ENCODE peak calls at places on chromosomes 11 and 22, in nine cellular contexts. R, Z, E, F, X, U, G, L and C are unnamed samples.

GRCh38 chr22:20783300-20783673 is 9.4 kb downstream of the SERPIND1 start:
- DNase-seq in X (no peak), Z (no peak), E (no peak), U (no peak), G (no peak), L (no peak), R (no peak), F (no peak), C (no peak)

GRCh38 chr11:6637871-6638270 is 17.7 kb downstream of the DCHS1 start:
- DNase-seq in L (peak), U (no peak), G (no peak), Z (no peak), E (peak), R (no peak), F (no peak), X (no peak), C (peak)

GRCh38 chr11:61650781-61651571 is 29.2 kb upstream of the DAGLA start:
- DNase-seq in G (no peak), L (no peak), Z (no peak), R (no peak), F (no peak), X (no peak), E (no peak), U (no peak), C (no peak)

GRCh38 chr11:76634934-76635333 is 35.6 kb downstream of the LRRC32 start:
- DNase-seq in Z (no peak), G (no peak), X (no peak), U (no peak), R (no peak), L (no peak), F (no peak), E (no peak), C (no peak)

GRCh38 chr11:128772814-128773213 is 78.9 kb downstream of the FLI1 start:
- DNase-seq in F (peak), E (no peak), U (no peak), G (peak), Z (no peak), R (no peak), L (no peak), X (peak), C (no peak)

GRCh38 chr11:111733009-111733408 is 33.2 kb downstream of the PPP2R1B start:
- DNase-seq in U (peak), G (no peak), L (peak), E (peak), Z (no peak), X (no peak), F (no peak), R (no peak), C (peak)

GRCh38 chr22:46835288-46835687 is 72.8 kb downstream of the TBC1D22A start:
- DNase-seq in L (no peak), X (no peak), Z (no peak), G (no peak), R (no peak), E (no peak), F (no peak), U (no peak), C (no peak)

GRCh38 chr11:102360681-102361080 is 13.7 kb downstream of the BIRC2 start:
- DNase-seq in R (no peak), G (no peak), Z (no peak), U (no peak), F (no peak), X (no peak), L (no peak), E (no peak), C (no peak)

GRCh38 chr11:71178076-71178475 is 74.3 kb downstream of the SHANK2 start:
- DNase-seq in L (peak), G (no peak), U (peak), F (no peak), R (no peak), Z (no peak), X (no peak), E (no peak), C (peak)

GRCh38 chr11:58193403-58193802 is 4.5 kb downstream of the OR9Q2 start:
- DNase-seq in F (peak), G (no peak), L (no peak), U (no peak), X (no peak), R (no peak), Z (no peak), E (no peak), C (no peak)

GRCh38 chr11:68354181-68354872 is 41.9 kb downstream of the LRP5 start:
- DNase-seq in E (peak), U (peak), F (peak), R (peak), Z (peak), L (peak), G (no peak), X (no peak), C (peak)

GRCh38 chr11:68959465-68960298 is 21.1 kb downstream of the MRGPRD start:
- DNase-seq in F (no peak), X (no peak), R (no peak), U (no peak), Z (no peak), G (no peak), E (no peak), L (no peak), C (no peak)

GRCh38 chr22:43293661-43294392 is 49.3 kb downstream of the SCUBE1 start:
- DNase-seq in U (no peak), E (no peak), X (no peak), L (no peak), Z (no peak), F (peak), R (peak), G (no peak), C (no peak)

GRCh38 chr22:46673677-46674236 is 53.6 kb downstream of the GRAMD4 start:
- DNase-seq in Z (no peak), F (no peak), G (no peak), U (no peak), X (no peak), E (no peak), L (no peak), R (no peak), C (no peak)

GRCh38 chr22:44402196-44403111 is 89.7 kb upstream of the SHISAL1 start:
- DNase-seq in L (no peak), G (no peak), F (no peak), U (no peak), E (no peak), X (no peak), Z (no peak), R (no peak), C (no peak)

GRCh38 chr11:73194593-73194992 is 23.5 kb upstream of the P2RY2 start:
- DNase-seq in G (no peak), L (no peak), U (peak), Z (no peak), X (no peak), R (no peak), E (no peak), F (peak), C (peak)

GRCh38 chr11:65793625-65794400 is 7.0 kb downstream of the OVOL1 start:
- DNase-seq in U (no peak), R (no peak), F (peak), X (no peak), L (no peak), G (no peak), E (no peak), Z (no peak), C (no peak)

GRCh38 chr11:62139526-62140301 is 15.9 kb downstream of the INCENP start:
- DNase-seq in Z (no peak), L (no peak), R (no peak), X (no peak), E (no peak), F (no peak), G (no peak), U (no peak), C (no peak)

GRCh38 chr11:111438846-111439520 is 59.9 kb upstream of the POU2AF1 start:
- DNase-seq in X (no peak), R (no peak), G (no peak), Z (no peak), F (no peak), E (no peak), L (no peak), U (no peak), C (no peak)

GRCh38 chr22:45445031-45445710 is 31.7 kb downstream of the RIBC2 start:
- DNase-seq in G (no peak), Z (no peak), R (no peak), E (no peak), X (no peak), L (no peak), F (no peak), U (no peak), C (no peak)

GRCh38 chr22:31313366-31314147 is 21.3 kb upstream of the PIK3IP1 start:
- DNase-seq in L (peak), U (peak), X (peak), G (peak), R (peak), Z (peak), F (peak), E (peak), C (peak)

GRCh38 chr11:19918302-19919049 is 205.8 kb downstream of the NAV2 start:
- DNase-seq in L (no peak), X (no peak), Z (no peak), U (no peak), E (no peak), F (no peak), R (no peak), G (no peak), C (no peak)

GRCh38 chr11:65311197-65311631 is 3.5 kb upstream of the CDC42EP2 start:
- DNase-seq in X (no peak), F (peak), R (no peak), Z (no peak), E (peak), G (no peak), U (peak), L (no peak), C (peak)

GRCh38 chr11:115751244-115751643 is 247.0 kb upstream of the CADM1 start:
- DNase-seq in Z (no peak), X (no peak), R (no peak), F (no peak), G (no peak), U (no peak), L (no peak), E (no peak), C (no peak)

GRCh38 chr22:46588279-46589140 is 31.7 kb upstream of the GRAMD4 start:
- DNase-seq in X (no peak), E (no peak), F (no peak), R (no peak), Z (no peak), L (no peak), U (no peak), G (no peak), C (no peak)

GRCh38 chr22:31332010-31332409 is 14.1 kb downstream of the PATZ1 start:
- DNase-seq in Z (no peak), U (no peak), L (no peak), E (no peak), G (no peak), X (no peak), F (no peak), R (no peak), C (no peak)